ENCODE peak calls at places on chromosomes 7 and 10, in ten cellular contexts. C is stomach; W is mammary epithelial cell; R is activated CD8-positive, alpha-beta T cell treated with anti-CD3 and anti-CD28 coated beads for 36 hours; T is tibial artery; H is kidney; B is upper lobe of right lung; X is coronary artery; N is glutamatergic neuron; U is HFF-Myc. Y is an unnamed sample.
A peak's percentile ranks its signal among the peaks of the same experiment; 100 is the strongest.

GRCh38 chr7:26850193-26850651 is 14.2 kb downstream of the SKAP2 start:
- DNase-seq in W (peak; percentile 54), C (no peak), U (no peak), T (no peak), X (no peak), R (no peak), B (no peak), N (no peak), H (no peak), Y (no peak)

GRCh38 chr10:62426086-62426485 is 51.9 kb downstream of the ZNF365 start:
- DNase-seq in U (peak; percentile 20), B (no peak), N (no peak), T (no peak), H (no peak), W (peak; percentile 97), X (no peak), R (peak; percentile 43), C (no peak), Y (no peak)

GRCh38 chr7:14381306-14381705 is 391.8 kb upstream of the ETV1 start:
- DNase-seq in W (peak; percentile 20), B (no peak), T (no peak), X (no peak), U (no peak), R (no peak), C (no peak), N (no peak), H (no peak), Y (no peak)

GRCh38 chr10:115830260-115830970 is 442.6 kb downstream of the GFRA1 start:
- DNase-seq in U (no peak), W (peak; percentile 15), R (no peak), N (no peak), X (no peak), T (no peak), B (no peak), H (no peak), C (no peak), Y (no peak)

GRCh38 chr10:78299861-78300453 is 266.3 kb downstream of the RPS24 start:
- DNase-seq in X (peak; percentile 67), N (no peak), W (no peak), C (no peak), T (no peak), R (peak; percentile 42), B (peak; percentile 58), U (no peak), H (no peak), Y (no peak)

GRCh38 chr7:1723254-1723653 is 53.2 kb downstream of the ELFN1 start:
- DNase-seq in R (no peak), B (no peak), N (no peak), W (no peak), C (no peak), X (no peak), T (no peak), U (no peak), H (peak; percentile 38), Y (no peak)

GRCh38 chr7:106356-106755 is 86.0 kb upstream of the FAM20C start:
- DNase-seq in R (no peak), B (no peak), X (no peak), C (no peak), T (no peak), N (no peak), W (no peak), U (no peak), H (no peak), Y (no peak)

GRCh38 chr10:79067241-79068202 is 1.2 kb upstream of the ZMIZ1 start:
- DNase-seq in H (peak; percentile 96), R (peak; percentile 84), N (peak; percentile 97), X (peak; percentile 93), T (peak; percentile 95), C (peak; percentile 87), U (peak; percentile 68), W (peak; percentile 86), B (peak; percentile 94), Y (peak; percentile 88)

GRCh38 chr10:80108576-80109239 is 23.8 kb upstream of the PLAC9 start:
- DNase-seq in T (no peak), X (no peak), N (no peak), H (no peak), U (peak; percentile 58), C (no peak), W (no peak), B (no peak), R (peak; percentile 6), Y (no peak)

GRCh38 chr7:131293018-131293417 is 34.7 kb upstream of the MKLN1 start:
- DNase-seq in R (no peak), H (no peak), T (no peak), X (no peak), N (no peak), U (peak; percentile 17), W (peak; percentile 64), B (no peak), C (no peak), Y (no peak)

GRCh38 chr7:141390339-141390738 is 160.9 kb upstream of the AGK start:
- DNase-seq in H (no peak), B (no peak), T (no peak), W (no peak), U (no peak), R (no peak), C (no peak), X (no peak), N (no peak), Y (no peak)

GRCh38 chr10:80454526-80455460 is 683 bp downstream of the TSPAN14 start:
- DNase-seq in H (peak; percentile 86), W (peak; percentile 39), T (peak; percentile 73), B (peak; percentile 85), N (peak; percentile 63), X (no peak), U (no peak), C (peak; percentile 67), R (peak; percentile 45), Y (peak; percentile 63)

GRCh38 chr7:71633571-71634008 is 501.6 kb downstream of the GALNT17 start:
- DNase-seq in U (peak; percentile 10), C (no peak), H (no peak), B (no peak), W (peak; percentile 4), N (no peak), R (no peak), T (no peak), X (peak; percentile 58), Y (no peak)

GRCh38 chr10:131126321-131127121 is 185.0 kb downstream of the TCERG1L start:
- DNase-seq in U (no peak), W (peak; percentile 66), N (no peak), B (no peak), C (no peak), R (no peak), H (peak; percentile 63), X (no peak), T (no peak), Y (no peak)

GRCh38 chr10:103693070-103693811 is 162.1 kb downstream of the SH3PXD2A start:
- DNase-seq in C (no peak), W (no peak), H (no peak), N (peak; percentile 60), T (no peak), R (peak; percentile 60), U (no peak), B (no peak), X (no peak), Y (peak; percentile 73)

DNA sequence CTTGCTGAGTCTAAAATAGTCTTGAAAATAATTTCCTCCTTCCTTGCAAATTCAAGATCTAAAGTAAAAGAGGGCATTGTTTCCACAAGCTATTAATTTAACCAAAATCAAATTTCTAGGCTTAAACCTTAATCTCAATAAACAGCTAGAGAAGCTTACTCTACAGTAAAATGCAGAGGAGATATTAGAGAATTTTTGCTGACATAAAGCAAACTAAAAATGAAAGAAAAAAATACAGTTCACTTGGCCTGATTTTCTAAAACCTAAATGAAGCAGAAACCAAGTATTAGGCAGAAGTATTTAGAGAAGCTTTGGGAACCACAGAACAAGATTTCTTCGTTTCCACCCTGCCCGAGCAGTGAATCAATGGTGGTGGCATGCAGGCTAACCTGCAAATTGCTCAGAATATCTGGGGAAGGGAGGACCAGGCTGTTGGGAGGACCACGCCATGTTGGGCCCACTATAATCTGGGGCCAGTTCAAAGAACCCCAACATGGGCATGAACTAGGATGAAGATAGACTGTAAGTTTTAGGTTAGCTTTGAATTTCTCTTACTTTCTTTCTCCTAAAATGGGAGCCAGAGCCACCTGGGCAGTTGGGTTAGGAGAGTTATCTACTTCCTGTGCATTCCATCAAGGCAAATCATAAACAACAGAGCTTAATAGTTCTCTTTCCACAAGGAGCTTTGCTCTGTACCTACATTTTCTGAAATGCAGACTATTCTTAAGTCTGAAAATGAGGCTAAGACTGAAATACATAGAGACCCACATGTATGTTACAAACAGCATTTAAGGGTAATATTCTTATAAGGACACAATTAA is 4.1 kb downstream of the LAMB1 start:
- DNase-seq in U (no peak), C (no peak), N (no peak), T (no peak), R (no peak), B (no peak), W (peak; percentile 47), H (no peak), X (no peak), Y (no peak)
- TF ChIP-seq CTCF in U (no peak), C (no peak), N (no peak), T (no peak), R (no peak), B (no peak), W (no peak), H (no peak), X (no peak), Y (no peak)

DNA sequence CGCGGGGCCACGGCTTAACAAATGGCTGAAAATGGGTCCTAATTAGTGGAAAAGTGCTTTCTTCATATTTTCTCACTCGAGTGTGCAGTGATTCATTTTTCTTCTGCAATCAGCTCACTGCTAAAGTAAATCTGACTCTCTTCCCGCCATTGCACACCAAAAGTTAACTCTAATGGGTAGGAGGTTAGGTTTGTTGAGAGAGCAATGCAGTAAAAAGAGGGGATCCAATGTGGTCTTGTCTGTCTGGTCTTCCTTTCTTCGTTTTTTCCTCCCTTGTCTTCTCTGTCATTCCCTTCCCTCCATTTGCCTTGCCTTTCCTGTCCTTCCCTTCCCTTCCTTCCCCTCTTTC is 4.6 kb downstream of the IKZF1 start:
- DNase-seq in U (no peak), T (no peak), N (no peak), H (no peak), X (no peak), W (no peak), B (no peak), C (no peak), R (no peak), Y (no peak)
- TF ChIP-seq CTCF in U (no peak), T (no peak), N (no peak), H (no peak), X (no peak), W (no peak), B (no peak), C (no peak), R (no peak), Y (no peak)

DNA sequence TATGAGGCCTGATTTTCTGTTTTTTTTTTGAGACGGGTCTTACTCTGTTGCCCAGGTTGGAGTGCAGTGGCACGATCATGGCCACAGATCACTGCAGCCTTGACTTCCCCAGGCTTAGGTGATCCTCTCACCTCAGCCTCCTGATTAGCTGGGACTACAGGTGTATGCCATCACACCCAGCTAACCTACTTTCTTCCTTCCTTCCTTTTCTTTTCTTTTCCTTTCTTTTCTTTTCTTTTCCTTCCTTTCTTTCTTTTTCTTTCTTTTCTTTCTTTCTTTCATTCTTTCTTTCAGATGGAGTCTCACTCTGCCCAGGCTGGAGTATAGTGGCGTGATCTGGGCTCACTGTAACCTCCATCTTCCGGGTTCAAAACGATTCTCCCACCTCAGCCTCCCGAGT is 3.8 kb downstream of the SRRT start:
- DNase-seq in C (no peak), W (no peak), R (no peak), T (no peak), B (no peak), U (no peak), N (no peak), X (no peak), H (no peak), Y (no peak)
- TF ChIP-seq CTCF in C (no peak), W (no peak), R (no peak), T (no peak), B (no peak), U (no peak), N (no peak), X (no peak), H (no peak), Y (no peak)

GRCh38 chr10:58439632-58440364 is 54.6 kb downstream of the TFAM start:
- DNase-seq in U (no peak), H (no peak), T (no peak), X (no peak), N (no peak), C (no peak), R (no peak), W (no peak), B (no peak), Y (no peak)
- TF ChIP-seq CTCF in U (no peak), H (no peak), T (no peak), X (no peak), N (no peak), C (no peak), R (no peak), W (no peak), B (no peak), Y (no peak)